ENCODE peak calls at places on chromosomes 7 and 10, in eight cellular contexts. J is breast epithelium, V is heart left ventricle, B is A549, L is prostate gland, W is NB4, X is right lobe of liver, K is K562. F is an unnamed sample.

GRCh38 chr7:100034871-100035510 is 14.6 kb upstream of the ZSCAN21 start:
- DNase-seq in K (no peak), J (no peak), B (no peak), L (no peak), V (no peak), W (no peak), X (no peak), F (no peak)

GRCh38 chr7:3243256-3243655 is 57.8 kb upstream of the SDK1 start:
- DNase-seq in B (no peak), L (no peak), J (no peak), X (no peak), K (no peak), V (no peak), W (no peak), F (no peak)

GRCh38 chr7:29749701-29750321 is 56.5 kb upstream of the WIPF3 start:
- DNase-seq in B (no peak), L (no peak), K (peak), X (no peak), W (peak), J (no peak), V (no peak), F (no peak)

GRCh38 chr7:73742753-73743641 is 4.4 kb upstream of the ABHD11 start:
- DNase-seq in L (peak), X (peak), J (peak), B (no peak), K (no peak), V (no peak), W (no peak), F (peak)

GRCh38 chr10:99779335-99779734 is 3.1 kb upstream of the ABCC2 start:
- DNase-seq in K (no peak), X (no peak), W (peak), L (no peak), V (no peak), J (no peak), B (no peak), F (no peak)

GRCh38 chr7:80640841-80641240 is 2.4 kb downstream of the CD36 start:
- DNase-seq in X (no peak), K (no peak), J (no peak), W (no peak), L (no peak), B (no peak), V (no peak), F (no peak)

GRCh38 chr7:49112222-49112621 is 187.9 kb downstream of the CDC14C start:
- DNase-seq in J (no peak), V (no peak), B (no peak), L (no peak), K (no peak), W (no peak), X (no peak), F (no peak)

GRCh38 chr7:74525881-74526280 is 72.2 kb downstream of the GTF2IRD1 start:
- DNase-seq in B (no peak), K (no peak), X (no peak), V (no peak), L (peak), J (peak), W (no peak), F (no peak)

GRCh38 chr7:141477866-141478265 is 73.3 kb upstream of the AGK start:
- DNase-seq in K (no peak), W (no peak), L (no peak), B (no peak), V (peak), X (no peak), J (no peak), F (no peak)

GRCh38 chr10:70602665-70603438 is at the start of gene PRF1:
- DNase-seq in X (peak), V (no peak), W (peak), K (peak), L (no peak), J (peak), B (no peak), F (no peak)

GRCh38 chr10:115094605-115095004 is 1.4 kb downstream of the ATRNL1 start:
- DNase-seq in J (no peak), L (no peak), K (no peak), W (no peak), B (no peak), X (no peak), V (no peak), F (no peak)
- H3K4me3 ChIP-seq in J (no peak), L (no peak), K (no peak), W (no peak), B (no peak), X (no peak), V (peak), F (peak)

GRCh38 chr7:42911482-42912447 is at the start of gene C7orf25:
- DNase-seq in L (peak), X (peak), V (peak), B (peak), W (peak), J (peak), K (peak), F (peak)
- TF ChIP-seq POLR2A in L (no peak), X (peak), V (peak), B (peak), W (peak), J (no peak), K (peak), F (peak)

GRCh38 chr10:17066801-17067200 is 62.8 kb downstream of the CUBN start:
- DNase-seq in L (no peak), J (no peak), V (no peak), W (no peak), K (no peak), B (no peak), X (no peak), F (no peak)
- H3K4me3 ChIP-seq in L (no peak), J (no peak), V (no peak), W (no peak), K (no peak), B (no peak), X (no peak), F (no peak)

DNA sequence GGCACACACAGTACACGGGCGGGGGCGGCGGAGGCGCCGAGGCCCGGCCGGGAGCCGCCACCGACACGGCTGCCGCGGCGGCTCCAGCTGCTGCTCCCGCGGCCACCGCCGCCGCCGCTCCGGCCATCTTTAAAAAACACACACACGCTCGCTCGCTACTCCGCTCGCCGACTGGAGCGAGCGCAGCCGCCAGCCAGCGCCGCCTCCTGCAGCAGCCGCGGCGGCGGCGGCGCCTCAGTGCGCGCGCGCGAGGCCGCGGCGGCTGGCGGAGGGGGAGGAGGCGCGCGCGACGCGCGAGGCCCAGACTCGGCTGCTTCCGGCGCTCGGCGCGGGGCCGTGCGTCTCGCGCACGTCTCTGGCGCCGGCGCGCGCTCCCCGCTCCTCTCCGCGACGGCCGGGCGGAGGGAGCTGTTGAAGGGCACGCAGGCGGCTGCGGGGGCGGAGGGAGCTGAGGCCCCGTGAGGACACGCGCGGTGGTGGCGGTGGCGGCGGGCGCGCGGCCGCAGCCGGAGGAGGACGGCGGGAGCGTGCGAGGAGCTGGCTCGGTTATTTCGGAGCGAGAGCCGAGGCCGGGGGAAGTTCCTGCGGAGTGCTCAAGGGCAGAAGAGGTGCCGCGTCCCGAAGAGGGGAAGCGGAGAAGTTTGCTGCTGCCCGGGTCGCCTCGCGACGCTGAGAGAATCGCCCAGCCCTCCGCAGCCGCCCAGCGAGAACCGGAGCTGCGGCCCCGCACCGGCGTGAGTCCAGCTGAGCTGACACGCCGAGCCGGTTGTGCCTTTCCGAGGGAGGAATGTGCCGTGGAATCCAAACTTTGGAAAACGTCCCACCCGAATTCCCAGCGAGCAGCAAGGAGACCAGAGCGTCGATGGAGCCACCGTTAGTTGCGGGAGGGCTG is at the start of gene KDM7A:
- DNase-seq in W (peak), B (peak), L (peak), V (peak), X (peak), J (peak), K (peak), F (peak)
- TF ChIP-seq POLR2A in W (peak), B (peak), L (peak), V (peak), X (peak), J (no peak), K (peak), F (peak)

DNA sequence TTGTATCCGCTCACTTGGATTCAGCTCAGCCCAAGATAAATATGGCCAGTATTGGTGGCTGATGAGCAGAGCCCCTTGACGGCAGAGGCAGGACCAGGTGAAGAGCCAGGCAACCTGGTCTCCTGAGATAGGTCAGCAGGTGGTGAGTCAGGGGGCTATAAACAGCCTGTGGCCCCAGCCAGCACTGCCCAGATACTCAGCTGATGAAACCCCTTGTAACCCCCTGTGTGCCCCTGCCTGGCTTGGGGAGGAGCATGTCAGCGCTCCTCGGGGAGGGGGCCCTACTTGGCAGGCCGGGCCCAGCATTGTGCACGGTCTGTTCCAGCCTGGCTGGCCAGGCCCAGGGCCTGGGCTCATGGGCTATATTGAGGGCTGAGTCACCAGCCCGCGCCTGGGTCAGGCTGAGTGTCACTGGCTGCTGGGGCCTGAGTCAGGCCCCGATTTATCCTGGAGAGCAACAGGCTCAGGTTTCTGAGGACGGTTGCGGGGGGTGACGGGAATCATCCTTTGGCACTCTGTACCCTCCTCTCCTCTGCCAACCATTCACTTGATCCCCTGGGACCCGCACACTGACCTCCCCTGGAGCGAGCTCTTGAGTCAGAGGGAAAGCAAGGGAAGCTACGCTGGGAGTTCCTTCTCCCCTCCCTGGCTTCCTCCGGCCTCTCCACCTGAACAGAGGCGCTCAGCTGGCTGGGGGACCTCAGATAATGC is 2.8 kb upstream of the FLNC start:
- DNase-seq in K (peak), L (no peak), W (no peak), X (peak), B (no peak), V (peak), J (no peak), F (peak)
- H3K4me3 ChIP-seq in K (no peak), L (no peak), W (no peak), X (no peak), B (no peak), V (peak), J (no peak), F (no peak)

DNA sequence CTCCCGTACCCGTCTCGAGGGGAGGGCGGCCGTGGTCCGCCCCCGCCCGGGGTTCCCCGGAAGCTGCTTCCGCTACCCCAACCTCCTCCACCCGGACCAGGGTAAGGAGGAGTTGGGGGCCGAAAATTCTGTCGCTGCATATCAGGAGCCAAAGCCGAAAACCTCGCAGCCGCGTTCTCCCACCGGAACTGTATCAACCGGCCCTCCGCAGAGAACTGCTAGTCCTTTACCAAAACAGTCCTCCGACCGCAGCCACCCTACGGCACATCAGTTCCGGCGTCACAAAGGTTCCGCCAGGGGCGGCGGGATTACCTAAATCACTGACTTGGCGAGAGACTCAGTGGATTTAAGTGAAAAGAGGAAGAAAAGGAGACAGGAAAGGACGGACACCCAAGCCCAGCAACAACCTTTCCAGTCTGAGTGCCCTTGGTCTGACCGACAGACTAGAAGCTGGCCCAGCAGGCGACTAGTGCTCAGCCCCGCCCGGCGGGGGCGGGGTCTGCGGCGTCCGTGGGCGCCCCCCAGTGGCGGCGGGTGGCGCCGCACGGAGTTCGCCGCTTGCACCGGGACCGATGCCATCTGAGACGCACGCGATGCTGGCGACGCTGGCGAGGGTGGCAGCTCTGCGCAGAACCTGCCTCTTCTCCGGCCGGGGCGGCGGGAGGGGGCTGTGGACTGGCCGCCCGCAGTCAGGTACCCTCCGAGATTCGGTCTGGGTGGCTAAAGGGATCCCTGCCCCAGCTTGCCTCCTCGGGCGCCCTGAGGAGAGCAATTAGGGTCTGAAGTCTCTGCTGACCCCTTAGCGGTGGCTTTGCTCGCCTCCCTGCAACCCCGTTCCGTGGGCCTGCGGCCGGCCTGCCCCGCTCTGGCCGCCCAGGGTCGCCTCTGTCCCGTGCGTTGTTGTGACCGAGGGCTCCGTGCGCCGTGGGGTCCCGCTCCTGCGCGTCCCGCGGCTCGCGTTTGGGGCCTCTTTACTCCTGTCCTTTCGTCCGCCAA is at the start of the genes MPLKIP and SUGCT:
- DNase-seq in K (peak), X (peak), W (peak), V (peak), B (peak), J (peak), L (peak), F (peak)
- TF ChIP-seq POLR2A in K (peak), X (peak), W (peak), V (peak), B (peak), J (peak), L (peak), F (no peak)

GRCh38 chr7:149495785-149496641 is 1.6 kb downstream of the ZNF746 start:
- DNase-seq in B (no peak), K (no peak), J (peak), V (peak), W (peak), L (peak), X (peak), F (peak)

GRCh38 chr7:149494738-149495368 is 2.8 kb downstream of the ZNF746 start:
- DNase-seq in J (no peak), B (no peak), V (no peak), K (no peak), W (peak), L (no peak), X (no peak), F (no peak)

GRCh38 chr7:149496642-149497391 is 792 bp downstream of the ZNF746 start:
- DNase-seq in X (peak), K (peak), V (peak), L (peak), J (no peak), B (no peak), W (peak), F (peak)

GRCh38 chr7:149490083-149490482 is 7.5 kb downstream of the ZNF746 start:
- DNase-seq in X (no peak), B (no peak), L (no peak), K (no peak), W (no peak), J (no peak), V (no peak), F (peak)

GRCh38 chr7:149493366-149493765 is 4.2 kb downstream of the ZNF746 start:
- DNase-seq in L (no peak), X (no peak), B (no peak), V (no peak), W (no peak), K (no peak), J (no peak), F (no peak)
- H3K4me3 ChIP-seq in L (no peak), X (no peak), B (no peak), V (no peak), W (no peak), K (no peak), J (no peak), F (no peak)

GRCh38 chr10:128011059-128011979 is 104.4 kb downstream of the PTPRE start:
- DNase-seq in V (peak), J (peak), K (peak), X (peak), W (peak), B (peak), L (peak), F (peak)
- TF ChIP-seq POLR2A in V (no peak), J (no peak), K (no peak), X (no peak), W (no peak), B (no peak), L (no peak), F (no peak)

GRCh38 chr7:124645704-124646103 is 119.9 kb downstream of the GPR37 start:
- DNase-seq in J (no peak), X (no peak), B (no peak), W (no peak), K (no peak), V (no peak), L (no peak), F (no peak)

GRCh38 chr7:124652237-124652636 is 113.4 kb downstream of the GPR37 start:
- DNase-seq in L (no peak), K (no peak), W (no peak), J (no peak), V (no peak), X (no peak), B (no peak), F (no peak)

GRCh38 chr7:124651136-124651535 is 114.5 kb downstream of the GPR37 start:
- DNase-seq in X (no peak), B (no peak), L (no peak), K (no peak), V (no peak), J (no peak), W (no peak), F (no peak)

GRCh38 chr7:124649397-124650029 is 116.1 kb downstream of the GPR37 start:
- DNase-seq in K (no peak), W (no peak), L (no peak), X (no peak), B (no peak), J (no peak), V (no peak), F (no peak)
- H3K4me3 ChIP-seq in K (no peak), W (no peak), L (no peak), X (no peak), B (peak), J (no peak), V (no peak), F (no peak)